ENCODE peak calls at places on chromosomes 11 and 22, in eight cellular contexts. N, G, F, Y, D, E, S and Z are unnamed samples. For H3K4me1, the result is how much of the 10 kb centered on the place peaks cover.

GRCh38 chr22:26800858-26801257 is 143.5 kb downstream of the MIAT start:
- DNase-seq in N (no peak), F (no peak), E (no peak), D (no peak), Y (no peak), G (peak), S (peak), Z (no peak)

GRCh38 chr11:120547301-120547700 is 35.8 kb downstream of the GRIK4 start:
- DNase-seq in N (no peak), Y (no peak), G (no peak), S (peak), E (no peak), F (no peak), D (no peak), Z (peak)

GRCh38 chr11:102824541-102824940 is 18.9 kb downstream of the MMP3 start:
- DNase-seq in S (no peak), Y (peak), E (no peak), N (no peak), F (no peak), D (no peak), G (no peak), Z (no peak)

GRCh38 chr11:86291466-86292262 is 10.4 kb upstream of the HIKESHI start:
- DNase-seq in D (peak), N (no peak), F (peak), S (peak), Y (peak), E (no peak), G (peak), Z (peak)

GRCh38 chr11:57432017-57432590 is 5.2 kb upstream of the SLC43A3 start:
- DNase-seq in D (no peak), S (no peak), F (no peak), Y (no peak), G (no peak), E (no peak), N (no peak), Z (no peak)

GRCh38 chr11:63635762-63636465 is 21.7 kb upstream of the PLAAT3 start:
- DNase-seq in E (no peak), Y (peak), G (peak), N (no peak), D (peak), F (peak), S (peak), Z (peak)

GRCh38 chr11:859394-860131 is 16.9 kb downstream of the TSPAN4 start:
- DNase-seq in E (no peak), S (peak), N (peak), G (no peak), Y (peak), F (peak), D (peak), Z (peak)

GRCh38 chr22:48662476-48663150 is 1165.1 kb downstream of the BRD1 start:
- DNase-seq in D (no peak), N (no peak), S (no peak), G (no peak), F (no peak), E (no peak), Y (no peak), Z (no peak)

GRCh38 chr22:33867118-33867863 is 53.0 kb downstream of the LARGE1 start:
- DNase-seq in D (peak), Y (peak), G (no peak), F (no peak), S (peak), N (no peak), E (no peak), Z (no peak)

GRCh38 chr11:18696638-18697225 is 1.8 kb upstream of the TMEM86A start:
- DNase-seq in E (no peak), Y (peak), D (no peak), S (peak), N (no peak), G (no peak), F (no peak), Z (peak)

GRCh38 chr11:93540337-93540736 is 2.9 kb downstream of the SMCO4 start:
- DNase-seq in D (no peak), N (no peak), S (no peak), Y (no peak), G (no peak), E (no peak), F (no peak), Z (no peak)

GRCh38 chr22:31605851-31606585 is 56.0 kb downstream of the PISD start:
- DNase-seq in G (no peak), N (peak), Y (no peak), E (no peak), D (no peak), S (no peak), F (no peak), Z (no peak)

GRCh38 chr11:67309166-67309565 is 5.8 kb downstream of the SSH3 start:
- DNase-seq in E (no peak), F (no peak), Y (no peak), S (no peak), N (no peak), G (no peak), D (no peak), Z (no peak)

GRCh38 chr11:7046474-7046873 is 26.2 kb downstream of the NLRP14 start:
- DNase-seq in N (no peak), Y (peak), D (no peak), F (no peak), E (no peak), G (no peak), S (peak), Z (peak)

GRCh38 chr11:118961591-118961990 is 5.5 kb downstream of the UPK2 start:
- DNase-seq in E (no peak), F (no peak), D (no peak), Y (no peak), G (peak), S (no peak), N (no peak), Z (no peak)

GRCh38 chr22:38565441-38565840 is 4.5 kb downstream of the DMC1 start:
- DNase-seq in D (no peak), F (no peak), E (no peak), G (no peak), Y (no peak), N (no peak), S (no peak), Z (no peak)

GRCh38 chr22:16818538-16818937 is 6.7 kb downstream of the XKR3 start:
- DNase-seq in D (no peak), E (no peak), G (no peak), S (no peak), N (no peak), F (no peak), Y (no peak), Z (no peak)

GRCh38 chr11:128351168-128351567 is 236.2 kb downstream of the ETS1 start:
- DNase-seq in F (no peak), D (no peak), G (no peak), N (no peak), S (no peak), Y (no peak), E (no peak), Z (no peak)

GRCh38 chr22:50261615-50262459 is at the start of gene MAPK12:
- DNase-seq in Y (no peak), F (peak), N (no peak), G (peak), S (no peak), D (no peak), E (no peak), Z (no peak)

GRCh38 chr22:49568751-49569285 is 258.9 kb downstream of the BRD1 start:
- DNase-seq in E (no peak), Y (no peak), S (no peak), N (no peak), G (no peak), F (no peak), D (no peak), Z (no peak)

GRCh38 chr11:95788921-95789505 is 569 bp downstream of the FAM76B start:
- DNase-seq in E (peak), D (peak), S (peak), Y (peak), F (no peak), N (no peak), G (peak), Z (peak)

GRCh38 chr11:71060358-71060757 is 192.0 kb downstream of the SHANK2 start:
- DNase-seq in E (no peak), D (no peak), N (no peak), G (no peak), S (no peak), Y (no peak), F (no peak), Z (no peak)

GRCh38 chr11:94128746-94129504 is at the start of gene PANX1:
- DNase-seq in D (peak), G (peak), F (peak), S (peak), E (peak), N (peak), Y (peak), Z (peak)

GRCh38 chr11:2091786-2092463 is 47.3 kb downstream of the IGF2 start:
- DNase-seq in Y (no peak), F (no peak), D (no peak), N (peak), S (no peak), E (no peak), G (no peak), Z (no peak)

GRCh38 chr11:44889266-44889665 is 61.4 kb downstream of the TP53I11 start:
- DNase-seq in F (no peak), G (no peak), Y (no peak), S (peak), D (no peak), N (no peak), E (no peak), Z (no peak)

GRCh38 chr11:128483211-128483788 is 104.1 kb downstream of the ETS1 start:
- DNase-seq in E (no peak), S (no peak), D (no peak), F (no peak), G (no peak), Y (no peak), N (no peak), Z (no peak)

GRCh38 chr11:14202263-14203173 is 156.5 kb downstream of the RRAS2 start:
- DNase-seq in N (no peak), S (no peak), Y (no peak), G (no peak), F (no peak), E (no peak), D (no peak), Z (no peak)

GRCh38 chr22:17155941-17156340 is 3.1 kb downstream of the HDHD5 start:
- DNase-seq in F (no peak), D (no peak), Y (no peak), G (no peak), E (no peak), N (no peak), S (no peak), Z (no peak)

GRCh38 chr22:20243545-20244249 is 24.4 kb downstream of the RTN4R start:
- DNase-seq in Y (peak), D (peak), S (peak), G (peak), F (peak), N (peak), E (no peak), Z (peak)

GRCh38 chr22:20245577-20246367 is 22.3 kb downstream of the RTN4R start:
- DNase-seq in D (no peak), N (no peak), G (no peak), E (no peak), S (no peak), Y (no peak), F (no peak), Z (no peak)

GRCh38 chr22:20246368-20247009 is 21.6 kb downstream of the RTN4R start:
- DNase-seq in E (no peak), D (no peak), F (no peak), N (no peak), S (no peak), Y (no peak), G (peak), Z (no peak)

GRCh38 chr22:20244250-20244648 is 23.9 kb downstream of the RTN4R start:
- DNase-seq in G (no peak), Y (no peak), N (no peak), D (no peak), F (no peak), E (no peak), S (no peak), Z (no peak)

GRCh38 chr22:20244744-20245576 is 23.2 kb downstream of the RTN4R start:
- DNase-seq in G (no peak), S (no peak), F (no peak), N (no peak), Y (no peak), E (no peak), D (no peak), Z (no peak)
- H3K4me1 ChIP-seq in G (under half), S (under half), F (half or more), N (under half), Y (under half), E (under half), D (under half), Z (under half)

DNA sequence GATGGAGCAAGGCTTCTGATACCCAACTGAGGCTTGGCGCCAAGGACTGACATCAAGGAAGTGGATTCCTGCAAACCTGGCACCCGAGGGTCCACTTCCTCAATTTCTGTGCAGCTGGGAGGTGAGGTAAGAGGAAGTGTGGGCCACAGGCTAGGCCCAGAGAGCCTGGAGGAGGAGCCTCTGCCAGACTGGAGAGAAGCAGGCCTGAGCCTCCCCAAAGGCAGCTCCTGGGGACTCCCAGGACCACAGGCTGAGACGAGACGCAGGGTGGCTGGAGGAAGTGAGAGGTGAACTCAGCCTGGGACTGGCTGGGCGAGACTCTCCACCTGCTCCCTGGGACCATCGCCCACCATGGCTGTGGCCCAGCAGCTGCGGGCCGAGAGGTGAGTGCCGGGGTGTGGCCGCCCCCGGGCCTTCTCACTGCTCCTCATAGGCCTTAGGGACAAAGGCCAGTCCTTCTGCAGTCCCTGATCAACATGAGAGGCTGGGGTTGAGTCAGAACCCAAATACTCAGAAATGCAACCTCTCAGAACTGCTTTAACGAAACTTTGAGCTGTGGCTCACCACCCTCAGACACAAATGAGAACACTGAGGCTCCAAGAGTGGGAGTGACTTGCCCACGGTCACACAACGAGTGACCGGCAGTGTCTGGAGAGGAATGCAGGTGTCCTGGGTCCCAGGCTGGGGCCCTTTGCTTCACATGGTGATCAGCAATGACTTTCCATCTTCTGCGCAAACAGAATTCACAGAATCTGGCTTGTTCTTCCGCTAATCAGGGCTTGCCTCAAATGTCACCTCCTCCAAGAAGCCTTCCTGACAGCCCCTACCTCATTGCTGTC is at the start of gene NCF4:
- DNase-seq in Y (no peak), N (peak), S (no peak), G (no peak), F (no peak), E (no peak), D (no peak), Z (no peak)
- TF ChIP-seq CTCF in Y (no peak), N (no peak), S (no peak), G (no peak), F (no peak), E (no peak), D (no peak), Z (no peak)

GRCh38 chr11:112174789-112175595 is at the start of gene BCO2:
- DNase-seq in Y (peak), E (peak), D (peak), G (peak), F (peak), S (peak), N (peak), Z (peak)

GRCh38 chr11:112175596-112175947 is 260 bp downstream of the BCO2 start:
- DNase-seq in S (no peak), F (no peak), G (no peak), Y (no peak), N (no peak), D (no peak), E (no peak), Z (no peak)

GRCh38 chr11:112178428-112178827 is 3.1 kb downstream of the BCO2 start:
- DNase-seq in N (no peak), S (no peak), D (no peak), G (no peak), Y (no peak), E (no peak), F (no peak), Z (no peak)

GRCh38 chr11:112177610-112178009 is 2.3 kb downstream of the BCO2 start:
- DNase-seq in F (no peak), E (no peak), N (no peak), Y (no peak), D (no peak), G (no peak), S (no peak), Z (no peak)

DNA sequence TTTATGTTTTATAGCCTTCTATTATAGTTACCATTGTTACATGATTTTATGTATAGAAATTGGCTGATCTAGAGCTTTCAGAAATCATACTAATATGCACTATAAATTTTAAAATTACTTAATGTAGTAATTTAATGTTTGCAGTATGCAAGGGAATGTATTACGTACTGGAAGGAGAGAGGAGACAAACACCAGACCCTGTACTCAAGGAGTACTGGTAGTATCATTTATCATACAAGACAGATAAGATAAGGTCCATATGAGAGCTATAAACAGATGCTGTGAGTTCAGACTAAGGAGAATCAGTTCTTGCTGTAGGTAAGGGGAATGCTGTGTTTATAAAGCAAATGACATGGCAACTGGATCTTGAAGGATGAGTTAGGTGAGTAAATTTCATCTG is 765 bp downstream of the BCO2 start:
- DNase-seq in Y (no peak), G (no peak), E (no peak), D (no peak), N (no peak), F (no peak), S (no peak), Z (no peak)
- H3K27ac ChIP-seq in Y (no peak), G (no peak), E (no peak), D (peak), N (peak), F (no peak), S (no peak), Z (peak)

DNA sequence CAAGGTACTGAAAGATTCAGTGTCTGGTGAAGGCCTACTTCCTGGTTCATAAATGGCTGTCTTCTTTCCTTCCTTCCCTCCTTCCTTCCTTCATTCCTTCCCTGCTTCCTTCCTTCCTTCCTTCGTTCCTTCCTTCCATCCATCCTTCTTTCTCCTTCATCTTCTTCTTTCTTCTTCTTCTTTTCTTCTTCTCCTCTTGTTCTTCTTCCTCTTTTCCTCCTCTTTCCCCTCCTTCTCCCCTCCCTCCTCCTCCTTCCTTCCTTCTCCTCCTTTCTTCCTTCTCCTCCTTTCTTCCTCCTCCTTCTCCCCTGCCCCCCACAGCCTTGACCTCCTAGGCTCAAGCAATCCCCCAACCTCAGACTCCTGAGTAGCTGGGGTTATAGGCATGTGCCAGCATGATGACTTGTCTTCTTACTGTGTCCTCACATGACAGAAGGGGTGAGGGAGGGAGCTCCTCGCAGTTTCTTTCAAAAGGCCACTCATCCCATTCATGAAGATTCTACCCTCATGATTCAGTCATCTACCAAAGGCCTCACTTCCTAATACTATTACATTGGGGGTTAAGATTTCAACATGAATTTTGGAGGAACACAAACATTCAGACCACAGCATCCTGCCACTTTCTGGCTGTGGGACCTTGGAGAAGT is 22.6 kb upstream of the CCDC134 start:
- DNase-seq in F (no peak), G (no peak), D (no peak), S (no peak), Y (peak), N (no peak), E (no peak), Z (peak)
- H3K4me1 ChIP-seq in F (under half), G (under half), D (under half), S (under half), Y (under half), N (under half), E (under half), Z (under half)

GRCh38 chr11:75423721-75424120 is 9.3 kb downstream of the KLHL35 start:
- DNase-seq in N (no peak), S (no peak), D (no peak), G (no peak), F (no peak), Y (no peak), E (no peak), Z (no peak)

GRCh38 chr11:75424396-75424795 is 8.6 kb downstream of the KLHL35 start:
- DNase-seq in F (no peak), S (no peak), D (no peak), E (no peak), G (no peak), Y (no peak), N (no peak), Z (no peak)

GRCh38 chr11:75426720-75427086 is 6.3 kb downstream of the KLHL35 start:
- DNase-seq in D (no peak), E (no peak), Y (no peak), F (no peak), N (no peak), G (no peak), S (no peak), Z (no peak)

GRCh38 chr11:75427181-75427580 is 5.8 kb downstream of the KLHL35 start:
- DNase-seq in N (no peak), G (no peak), Y (no peak), D (no peak), S (no peak), F (no peak), E (no peak), Z (no peak)

GRCh38 chr11:75425422-75425821 is 7.6 kb downstream of the KLHL35 start:
- DNase-seq in F (no peak), G (peak), Y (no peak), N (no peak), S (no peak), E (no peak), D (no peak), Z (no peak)
- TF ChIP-seq CTCF in F (no peak), G (peak), Y (peak), N (no peak), S (peak), E (no peak), D (no peak), Z (no peak)

DNA sequence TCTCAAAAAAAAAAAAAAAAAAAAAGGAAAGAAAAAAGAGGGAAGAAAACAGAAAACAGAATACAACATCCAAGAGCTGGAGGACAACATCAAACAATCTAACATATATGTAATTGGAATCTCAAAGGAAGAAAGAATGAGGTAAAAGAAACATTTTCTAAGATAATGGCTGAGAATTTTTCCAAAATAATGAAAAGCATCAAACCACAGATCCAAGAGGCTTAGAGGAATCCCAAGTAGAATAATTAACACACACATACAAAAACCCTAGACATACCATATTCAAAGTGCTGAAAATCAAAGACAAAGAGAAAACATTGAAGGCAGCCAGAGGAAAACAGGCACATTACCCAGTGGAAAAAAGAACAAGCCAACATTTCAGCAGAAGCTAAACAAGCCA is 4.9 kb downstream of the SULT4A1 start:
- DNase-seq in D (no peak), N (no peak), G (no peak), S (no peak), F (no peak), E (no peak), Y (no peak), Z (no peak)
- H3K27ac ChIP-seq in D (no peak), N (no peak), G (no peak), S (no peak), F (no peak), E (no peak), Y (no peak), Z (no peak)